ENCODE peak calls at places on chromosome 10, in ten cellular contexts. Z, K, U, G, I, M, H, X, O and V are unnamed samples.

GRCh38 chr10:61974611-61975010 is 73.1 kb downstream of the ARID5B start:
- DNase-seq in Z (peak), K (no peak), U (no peak), G (no peak), I (no peak), M (no peak), H (no peak), X (peak), O (peak), V (peak)

GRCh38 chr10:11535376-11535959 is 76.0 kb downstream of the USP6NL start:
- DNase-seq in Z (no peak), K (no peak), U (no peak), G (no peak), I (no peak), M (no peak), H (no peak), X (no peak), O (no peak), V (no peak)

GRCh38 chr10:44399478-44400451 is 14.9 kb upstream of the CXCL12 start:
- DNase-seq in Z (no peak), K (no peak), U (no peak), G (no peak), I (no peak), M (no peak), H (no peak), X (no peak), O (no peak), V (no peak)

GRCh38 chr10:68271104-68271882 is 39.4 kb upstream of the ATOH7 start:
- DNase-seq in Z (no peak), K (no peak), U (no peak), G (no peak), I (no peak), M (no peak), H (no peak), X (no peak), O (no peak), V (peak)

GRCh38 chr10:59234194-59234593 is 57.8 kb downstream of the PHYHIPL start:
- DNase-seq in Z (no peak), K (no peak), U (no peak), G (no peak), I (no peak), M (no peak), H (no peak), X (no peak), O (no peak), V (no peak)

GRCh38 chr10:97327348-97328294 is 6.9 kb downstream of the FRAT2 start:
- DNase-seq in Z (no peak), K (no peak), U (no peak), G (no peak), I (no peak), M (peak), H (no peak), X (no peak), O (no peak), V (no peak)

GRCh38 chr10:103614511-103615158 is 121.1 kb downstream of the NEURL1 start:
- DNase-seq in Z (no peak), K (no peak), U (no peak), G (no peak), I (no peak), M (no peak), H (no peak), X (no peak), O (no peak), V (no peak)

GRCh38 chr10:116011929-116012328 is 261.1 kb downstream of the GFRA1 start:
- DNase-seq in Z (no peak), K (no peak), U (no peak), G (no peak), I (no peak), M (no peak), H (no peak), X (no peak), O (no peak), V (no peak)

GRCh38 chr10:50324680-50325393 is 73.5 kb upstream of the ASAH2 start:
- DNase-seq in Z (no peak), K (no peak), U (no peak), G (no peak), I (no peak), M (no peak), H (no peak), X (no peak), O (no peak), V (no peak)